ENCODE peak calls at places on chromosomes 1 and 21, in seven cellular contexts. C, W, O, T, L, A and Z are unnamed samples. For H3K27me3, the result is how much of the 10 kb centered on the place peaks cover.

GRCh38 chr1:93839307-93839706 is 39.7 kb downstream of the DNTTIP2 start:
- DNase-seq in L (no peak), O (peak), C (no peak), W (no peak), A (no peak), T (no peak), Z (no peak)

GRCh38 chr1:19465123-19465522 is 20.2 kb downstream of the CAPZB start:
- DNase-seq in L (no peak), O (peak), W (no peak), A (no peak), C (no peak), T (no peak), Z (no peak)

GRCh38 chr1:165409957-165410356 is 35.0 kb downstream of the RXRG start:
- DNase-seq in O (no peak), A (no peak), W (no peak), T (no peak), L (no peak), C (no peak), Z (no peak)

GRCh38 chr1:3644273-3644672 is 5.6 kb downstream of the WRAP73 start:
- DNase-seq in O (no peak), L (no peak), A (no peak), W (no peak), T (no peak), C (no peak), Z (no peak)

GRCh38 chr1:107056426-107057196 is at the start of gene PRMT6:
- DNase-seq in T (peak), C (peak), L (peak), W (peak), A (peak), O (peak), Z (peak)

GRCh38 chr1:3651939-3652537 is at the start of gene TP73:
- DNase-seq in W (no peak), C (peak), T (no peak), O (no peak), A (no peak), L (no peak), Z (no peak)

GRCh38 chr1:88655685-88656299 is 28.3 kb upstream of the PKN2 start:
- DNase-seq in O (no peak), A (no peak), T (peak), L (no peak), W (no peak), C (no peak), Z (no peak)

GRCh38 chr1:91712981-91713841 is 172.7 kb downstream of the TGFBR3 start:
- DNase-seq in W (peak), L (peak), O (no peak), T (no peak), C (peak), A (no peak), Z (no peak)

GRCh38 chr1:206472454-206472853 is 2.2 kb downstream of the IKBKE start:
- DNase-seq in O (no peak), T (no peak), C (no peak), L (no peak), W (peak), A (no peak), Z (no peak)

GRCh38 chr1:111475706-111476105 is 1.9 kb downstream of the C1orf162 start:
- DNase-seq in A (no peak), C (no peak), O (no peak), W (no peak), T (no peak), L (peak), Z (no peak)

GRCh38 chr1:223829678-223830077 is 16.1 kb downstream of the TP53BP2 start:
- DNase-seq in A (no peak), C (no peak), L (no peak), O (no peak), W (no peak), T (no peak), Z (no peak)

GRCh38 chr1:34155851-34156250 is 9.2 kb downstream of the CSMD2 start:
- DNase-seq in W (no peak), A (no peak), C (no peak), O (peak), T (no peak), L (no peak), Z (no peak)

GRCh38 chr1:226798427-226799411 is 59.6 kb upstream of the ITPKB start:
- DNase-seq in T (peak), W (peak), O (no peak), A (no peak), C (no peak), L (peak), Z (no peak)

DNA sequence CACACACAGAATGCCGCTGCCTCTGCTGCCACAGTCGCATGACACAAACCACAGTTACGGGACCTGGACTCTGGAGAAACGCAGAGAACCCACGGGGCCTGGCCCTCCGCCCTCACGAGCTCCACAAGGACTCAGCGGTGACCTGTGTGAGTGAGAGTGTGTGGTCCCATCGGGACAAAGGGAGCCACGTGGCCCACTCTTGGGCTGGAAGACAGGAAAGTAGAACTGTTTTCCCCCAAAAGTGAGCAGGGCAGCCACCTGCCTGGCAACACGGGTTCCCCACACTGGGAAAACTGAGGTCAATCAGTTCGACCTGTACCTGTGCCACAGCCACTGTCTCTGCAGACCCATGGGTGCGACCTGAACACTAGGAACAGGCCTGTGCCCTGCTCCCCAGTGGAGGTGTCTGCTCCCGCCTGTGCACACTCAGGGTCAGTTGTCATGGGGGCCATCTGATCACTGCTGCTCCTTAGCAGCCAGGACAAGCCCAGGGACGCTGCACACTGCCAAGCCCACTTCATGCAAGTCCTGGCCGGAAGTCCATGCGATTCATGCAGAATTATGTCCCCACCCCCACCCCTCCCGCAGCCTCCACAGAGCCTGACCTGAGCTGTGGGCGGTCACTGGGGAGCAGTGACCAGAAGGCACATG is 54.4 kb upstream of the ADARB1 start:
- DNase-seq in L (no peak), A (no peak), T (no peak), C (peak), W (no peak), O (peak), Z (peak)
- H3K27me3 ChIP-seq in L (under half), A (under half), T (under half), C (under half), W (under half), O (under half), Z (under half)

GRCh38 chr1:65527211-65527610 is 106.7 kb downstream of the LEPR start:
- DNase-seq in L (no peak), T (peak), W (no peak), A (no peak), C (no peak), O (no peak), Z (no peak)
- TF ChIP-seq POLR2A in L (no peak), T (no peak), W (no peak), A (no peak), C (no peak), O (no peak), Z (no peak)

DNA sequence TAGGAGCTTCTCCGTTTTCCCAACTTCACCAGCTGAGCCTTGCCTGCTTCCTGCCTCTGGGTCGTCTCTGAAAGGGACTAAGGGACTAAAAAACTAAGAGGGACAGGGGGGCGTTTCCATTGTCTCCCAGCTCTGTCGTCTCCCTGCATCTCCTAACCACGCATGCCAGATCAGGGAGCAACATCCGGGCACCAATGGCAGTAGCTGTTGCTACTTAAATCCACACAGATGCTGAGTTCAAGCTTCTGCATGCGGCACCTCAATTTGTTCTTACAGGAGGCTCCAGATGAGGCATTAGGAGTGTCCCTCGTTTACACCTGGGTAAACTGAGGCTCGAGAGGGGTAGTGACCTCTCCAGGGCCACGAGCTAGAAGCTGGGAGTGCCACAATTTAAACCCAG is 426.5 kb downstream of the NPHP4 start:
- DNase-seq in C (no peak), O (no peak), L (no peak), W (no peak), T (no peak), A (no peak), Z (no peak)
- H3K27me3 ChIP-seq in C (under half), O (under half), L (under half), W (under half), T (under half), A (under half), Z (under half)

DNA sequence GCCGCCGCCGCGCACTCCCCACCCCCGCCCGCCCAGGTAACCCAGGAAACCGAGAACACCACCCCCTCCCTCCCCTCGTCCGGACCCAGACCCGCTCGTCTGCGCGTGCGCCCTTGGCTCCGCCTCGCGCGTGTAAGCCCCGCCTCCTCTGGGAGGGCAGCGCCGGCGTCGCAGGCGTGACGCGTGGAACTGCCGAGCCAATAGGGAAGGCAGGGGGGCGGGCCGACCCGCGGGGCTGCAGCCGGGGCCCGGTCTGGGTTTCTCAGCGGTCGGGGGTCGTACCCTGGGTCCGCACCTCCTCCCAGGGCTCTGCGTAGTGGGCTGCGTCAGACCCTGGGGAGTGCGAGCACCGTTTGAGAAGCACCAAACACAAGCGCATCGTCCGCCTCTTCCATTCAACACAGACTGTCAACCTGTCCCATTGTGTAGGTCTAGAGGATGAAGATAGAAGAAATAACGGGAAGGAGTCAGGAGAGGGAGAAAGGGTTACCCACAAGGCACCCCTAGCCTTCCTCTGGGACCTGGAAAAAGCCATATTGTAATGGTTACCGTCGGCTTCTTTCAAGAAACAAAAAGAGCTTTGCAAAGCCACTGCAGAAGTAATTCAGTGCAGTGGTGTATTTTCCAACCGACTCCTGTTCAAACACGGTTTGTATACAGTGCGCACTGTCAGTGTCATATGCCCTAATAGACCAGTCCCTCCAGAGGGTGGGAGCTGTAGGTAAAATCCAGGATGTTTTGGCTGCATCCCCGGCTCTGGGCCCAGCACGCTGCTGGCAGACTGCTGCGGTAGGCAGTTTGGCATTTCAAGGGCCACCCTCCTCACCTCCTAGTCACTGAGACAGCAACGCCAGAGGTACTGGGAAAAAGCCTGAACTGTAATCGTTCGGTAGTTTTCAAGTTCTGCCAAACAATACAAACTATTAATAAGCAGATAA is 476 bp upstream of the LYST start:
- DNase-seq in L (peak), T (peak), O (peak), C (peak), W (peak), A (peak), Z (peak)
- TF ChIP-seq POLR2A in L (peak), T (peak), O (peak), C (peak), W (peak), A (no peak), Z (peak)

DNA sequence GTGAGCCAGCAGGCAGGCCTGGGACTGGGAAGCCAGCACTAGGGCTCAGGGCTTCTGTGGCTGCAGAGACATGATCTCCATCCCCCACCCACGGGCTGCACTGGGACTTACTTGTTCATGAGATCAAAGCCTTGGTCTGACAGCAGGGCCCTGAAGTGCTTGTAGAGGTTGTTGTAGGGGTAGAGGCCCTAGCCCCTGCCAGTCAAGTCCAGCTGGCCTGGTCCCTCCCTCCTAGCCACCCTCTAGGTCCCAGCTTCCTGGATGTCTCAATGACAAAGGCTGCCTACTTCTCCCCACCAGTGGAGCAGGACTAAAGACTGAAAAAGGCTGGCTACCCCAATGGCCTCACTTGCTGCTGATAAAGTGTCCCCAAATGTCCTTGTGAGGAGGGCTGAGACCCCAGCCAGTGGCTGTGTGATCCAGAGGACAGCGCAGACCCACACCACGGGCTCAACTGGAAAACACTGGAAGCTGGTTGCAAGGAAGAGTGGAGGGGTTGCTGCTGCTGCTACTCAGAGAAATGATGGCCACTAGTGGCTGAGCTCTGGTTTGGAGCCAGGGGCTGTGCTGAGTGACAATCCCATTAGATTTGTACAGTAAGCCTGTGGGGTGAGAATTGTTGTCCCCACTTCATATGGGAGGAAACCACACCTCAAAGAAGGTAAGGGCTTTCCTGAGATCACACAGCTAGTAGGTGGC is 1.4 kb downstream of the HTR1D start:
- DNase-seq in C (no peak), T (no peak), A (no peak), L (no peak), O (no peak), W (no peak), Z (no peak)
- H3K27me3 ChIP-seq in C (under half), T (under half), A (under half), L (under half), O (under half), W (under half), Z (under half)